ENCODE peak calls at places on chromosome 16, in nine cellular contexts. T is testis; I is GM04504; Q is EH; W is HL-60; U is AG04450; G is stimulated activated CD8-positive, alpha-beta memory T cell treated with anti-CD3 and anti-CD28 coated beads, Interleukin-7, amount 100 ng/mL, for 24 hours; N is activated CD4-positive, alpha-beta T cell treated with anti-CD3 and anti-CD28 coated beads, Interleukin-2, amount 10 ng/mL, durations not matched to agents 7 days and 5 days; E is fibroblast of the aortic adventitia. O is an unnamed sample.

GRCh38 chr16:3214904-3215600 is 19.9 kb downstream of the ZNF200 start:
- DNase-seq in T (no peak), I (no peak), Q (peak), W (no peak), U (no peak), G (no peak), N (peak), E (no peak), O (no peak)

GRCh38 chr16:9061358-9061813 is 30.1 kb upstream of the HAPSTR1 start:
- DNase-seq in T (no peak), I (no peak), Q (no peak), W (peak), U (peak), G (no peak), N (no peak), E (peak), O (peak)

GRCh38 chr16:12231666-12232065 is 255.1 kb downstream of the SNX29 start:
- DNase-seq in T (no peak), I (peak), Q (peak), W (no peak), U (peak), G (no peak), N (no peak), E (peak), O (no peak)

GRCh38 chr16:57483725-57484514 is 2.4 kb downstream of the DOK4 start:
- DNase-seq in T (no peak), I (no peak), Q (no peak), W (no peak), U (no peak), G (no peak), N (no peak), E (no peak), O (no peak)

GRCh38 chr16:60246055-60246454 is 1511.9 kb upstream of the GOT2 start:
- DNase-seq in T (no peak), I (no peak), Q (no peak), W (no peak), U (no peak), G (no peak), N (no peak), E (no peak), O (no peak)

GRCh38 chr16:700684-701584 is 4.7 kb downstream of the FBXL16 start:
- DNase-seq in T (no peak), I (no peak), Q (peak), W (no peak), U (no peak), G (no peak), N (peak), E (no peak), O (no peak)

GRCh38 chr16:11283820-11284248 is 2.7 kb upstream of the PRM1 start:
- DNase-seq in T (no peak), I (peak), Q (peak), W (no peak), U (no peak), G (no peak), N (no peak), E (no peak), O (no peak)

GRCh38 chr16:69107311-69107962 is 2.0 kb downstream of the HAS3 start:
- DNase-seq in T (peak), I (no peak), Q (peak), W (no peak), U (no peak), G (no peak), N (no peak), E (peak), O (no peak)

GRCh38 chr16:84117482-84117843 is 721 bp upstream of the MBTPS1 start:
- DNase-seq in T (peak), I (no peak), Q (no peak), W (peak), U (no peak), G (no peak), N (peak), E (no peak), O (no peak)

GRCh38 chr16:66373667-66374066 is 7.2 kb downstream of the CDH5 start:
- DNase-seq in T (no peak), I (no peak), Q (no peak), W (no peak), U (no peak), G (no peak), N (no peak), E (no peak), O (no peak)

GRCh38 chr16:20740007-20740883 is 1.4 kb downstream of the THUMPD1 start:
- DNase-seq in T (no peak), I (no peak), Q (peak), W (no peak), U (no peak), G (no peak), N (peak), E (peak), O (no peak)

GRCh38 chr16:52050418-52050817 is 496.5 kb downstream of the TOX3 start:
- DNase-seq in T (no peak), I (no peak), Q (no peak), W (peak), U (no peak), G (no peak), N (no peak), E (no peak), O (no peak)

GRCh38 chr16:52069866-52070265 is 477.1 kb downstream of the TOX3 start:
- DNase-seq in T (no peak), I (peak), Q (peak), W (no peak), U (no peak), G (no peak), N (no peak), E (no peak), O (peak)

GRCh38 chr16:67888311-67888710 is 3.6 kb downstream of the NRN1L start:
- DNase-seq in T (no peak), I (no peak), Q (no peak), W (no peak), U (no peak), G (no peak), N (no peak), E (no peak), O (no peak)

GRCh38 chr16:84821728-84822676 is 2.2 kb downstream of the CRISPLD2 start:
- DNase-seq in T (peak), I (no peak), Q (peak), W (no peak), U (no peak), G (no peak), N (no peak), E (peak), O (no peak)

GRCh38 chr16:67862623-67863583 is 9.9 kb upstream of the EDC4 start:
- DNase-seq in T (peak), I (no peak), Q (peak), W (no peak), U (no peak), G (no peak), N (no peak), E (peak), O (no peak)

GRCh38 chr16:47590472-47590871 is 129.3 kb downstream of the PHKB start:
- DNase-seq in T (no peak), I (no peak), Q (no peak), W (no peak), U (no peak), G (no peak), N (no peak), E (no peak), O (no peak)

GRCh38 chr16:86604436-86605220 is 26.3 kb downstream of the FOXL1 start:
- DNase-seq in T (peak), I (no peak), Q (no peak), W (no peak), U (no peak), G (no peak), N (peak), E (no peak), O (no peak)

GRCh38 chr16:48452991-48453760 is 68.0 kb upstream of the SIAH1 start:
- DNase-seq in T (no peak), I (no peak), Q (no peak), W (no peak), U (no peak), G (no peak), N (no peak), E (no peak), O (no peak)

GRCh38 chr16:66293932-66294331 is 72.6 kb upstream of the CDH5 start:
- DNase-seq in T (no peak), I (no peak), Q (no peak), W (no peak), U (no peak), G (no peak), N (no peak), E (no peak), O (no peak)

GRCh38 chr16:83887088-83887487 is 11.8 kb upstream of the MLYCD start:
- DNase-seq in T (peak), I (no peak), Q (peak), W (peak), U (no peak), G (no peak), N (no peak), E (no peak), O (peak)

GRCh38 chr16:24088767-24089166 is 167.4 kb upstream of the CACNG3 start:
- DNase-seq in T (no peak), I (no peak), Q (no peak), W (no peak), U (no peak), G (no peak), N (no peak), E (no peak), O (no peak)

GRCh38 chr16:2150418-2151187 is 2.2 kb downstream of the RAB26 start:
- DNase-seq in T (no peak), I (no peak), Q (peak), W (no peak), U (no peak), G (no peak), N (no peak), E (peak), O (no peak)

O was measured in hippocampal formation.